ENCODE peak calls at places on chromosome 19, in nine cellular contexts. A is lung microvascular endothelial cell, P is bronchial epithelial cell, S is stomach, Z is NCI-H524, K is T-helper 1 cell, E is tibial nerve, U is H9, J is dermis blood vessel endothelial cell. X is an unnamed sample.

GRCh38 chr19:8489591-8490394 is 12.6 kb downstream of the PRAM1 start:
- DNase-seq in A (no peak), J (no peak), S (no peak), E (no peak), Z (no peak), U (peak), P (peak), K (no peak), X (no peak)

GRCh38 chr19:8196271-8196908 is 12.8 kb upstream of the CERS4 start:
- DNase-seq in P (no peak), S (no peak), Z (no peak), K (no peak), U (no peak), A (no peak), J (no peak), E (no peak), X (no peak)

GRCh38 chr19:7356899-7357627 is 8.3 kb downstream of the ARHGEF18 start:
- DNase-seq in A (no peak), U (no peak), E (no peak), P (no peak), K (no peak), Z (no peak), J (no peak), S (no peak), X (no peak)

GRCh38 chr19:51342631-51343569 is 961 bp upstream of the VSIG10L start:
- DNase-seq in J (no peak), U (no peak), Z (no peak), S (no peak), A (no peak), K (no peak), P (no peak), E (no peak), X (no peak)

GRCh38 chr19:48474084-48474592 is 5.0 kb downstream of the CYTH2 start:
- DNase-seq in E (no peak), P (no peak), S (no peak), K (no peak), Z (no peak), U (no peak), J (no peak), A (no peak), X (no peak)

GRCh38 chr19:28971011-28971410 is 241.9 kb downstream of the UQCRFS1 start:
- DNase-seq in P (no peak), S (no peak), E (no peak), Z (no peak), J (no peak), A (no peak), K (no peak), U (no peak), X (no peak)

GRCh38 chr19:2554856-2555255 is 78.9 kb downstream of the GADD45B start:
- DNase-seq in P (no peak), K (no peak), J (peak), U (no peak), A (peak), S (no peak), E (no peak), Z (no peak), X (no peak)

GRCh38 chr19:42487025-42487797 is 41.1 kb downstream of the CEACAM1 start:
- DNase-seq in S (no peak), E (no peak), K (no peak), J (no peak), A (no peak), U (no peak), P (no peak), Z (no peak), X (no peak)

GRCh38 chr19:6056282-6056741 is 54.0 kb downstream of the RFX2 start:
- DNase-seq in E (no peak), P (no peak), A (no peak), S (no peak), Z (no peak), K (no peak), J (no peak), U (no peak), X (no peak)

GRCh38 chr19:43739836-43740235 is 14.9 kb downstream of the SMG9 start:
- DNase-seq in A (peak), S (peak), Z (no peak), J (peak), K (no peak), P (peak), E (no peak), U (no peak), X (no peak)

GRCh38 chr19:40255619-40256166 is 29.2 kb upstream of the CCNP start:
- DNase-seq in A (no peak), U (no peak), E (no peak), S (no peak), Z (no peak), J (no peak), P (no peak), K (no peak), X (no peak)

GRCh38 chr19:46892252-46893179 is 31.7 kb downstream of the ARHGAP35 start:
- DNase-seq in A (no peak), S (no peak), U (no peak), J (no peak), P (no peak), Z (no peak), E (no peak), K (no peak), X (no peak)

GRCh38 chr19:34994643-34995471 is 5.3 kb upstream of the GRAMD1A start:
- DNase-seq in A (peak), E (no peak), K (no peak), S (peak), J (peak), Z (no peak), P (no peak), U (no peak), X (no peak)

GRCh38 chr19:14450168-14450874 is 17.2 kb downstream of the PKN1 start:
- DNase-seq in U (peak), S (no peak), E (no peak), A (peak), K (peak), P (no peak), Z (no peak), J (peak), X (peak)

GRCh38 chr19:51593969-51594773 is 23.1 kb downstream of the ZNF175 start:
- DNase-seq in P (peak), U (peak), J (peak), A (peak), K (peak), Z (peak), S (peak), E (peak), X (peak)

GRCh38 chr19:28046932-28047331 is 1166.0 kb downstream of the UQCRFS1 start:
- DNase-seq in S (no peak), Z (no peak), P (no peak), A (no peak), E (no peak), U (no peak), K (no peak), J (no peak), X (no peak)

GRCh38 chr19:46862974-46863632 is 2.3 kb downstream of the ARHGAP35 start:
- DNase-seq in K (no peak), J (no peak), P (no peak), S (no peak), E (no peak), A (no peak), Z (no peak), U (no peak), X (no peak)

GRCh38 chr19:48511800-48512503 is at the start of gene LMTK3:
- DNase-seq in P (no peak), K (peak), E (no peak), S (no peak), J (no peak), A (no peak), U (peak), Z (peak), X (peak)

GRCh38 chr19:33292595-33293254 is 9.6 kb downstream of the CEBPA start:
- DNase-seq in Z (no peak), P (peak), K (no peak), A (no peak), J (no peak), S (no peak), U (no peak), E (no peak), X (no peak)

GRCh38 chr19:13063461-13064091 is 39.1 kb downstream of the LYL1 start:
- DNase-seq in K (no peak), A (no peak), P (no peak), E (no peak), Z (no peak), U (no peak), S (no peak), J (no peak), X (no peak)

GRCh38 chr19:43353606-43354304 is at the start of gene CD177:
- DNase-seq in P (no peak), S (no peak), E (no peak), A (no peak), Z (no peak), U (no peak), K (no peak), J (no peak), X (no peak)

GRCh38 chr19:12797141-12797587 is 4.4 kb downstream of the PRDX2 start:
- DNase-seq in S (no peak), P (no peak), J (no peak), K (no peak), A (no peak), U (no peak), Z (no peak), E (no peak), X (no peak)

GRCh38 chr19:32464279-32464678 is 58.7 kb downstream of the DPY19L3 start:
- DNase-seq in K (no peak), A (peak), S (no peak), J (peak), U (no peak), E (no peak), Z (peak), P (peak), X (no peak)

GRCh38 chr19:2270572-2271515 is 11.1 kb downstream of the PEAK3 start:
- DNase-seq in A (peak), Z (peak), P (peak), J (peak), S (peak), E (peak), U (no peak), K (peak), X (peak)

GRCh38 chr19:6213696-6214585 is 65.8 kb downstream of the MLLT1 start:
- DNase-seq in E (no peak), S (no peak), Z (no peak), P (no peak), K (no peak), U (no peak), A (no peak), J (no peak), X (no peak)

GRCh38 chr19:39502640-39503417 is 4.1 kb downstream of the DLL3 start:
- DNase-seq in A (peak), P (peak), E (no peak), S (peak), J (peak), Z (no peak), U (peak), K (peak), X (peak)

GRCh38 chr19:55136399-55137102 is 12.5 kb downstream of the TNNT1 start:
- DNase-seq in U (no peak), A (no peak), E (no peak), S (no peak), P (no peak), Z (no peak), J (no peak), K (no peak), X (no peak)

GRCh38 chr19:11151181-11151580 is 4.4 kb downstream of the SPC24 start:
- DNase-seq in P (no peak), Z (no peak), J (no peak), A (no peak), U (no peak), S (no peak), E (no peak), K (no peak), X (no peak)

GRCh38 chr19:52291781-52292180 is 5.2 kb upstream of the ZNF480 start:
- DNase-seq in A (no peak), S (no peak), Z (no peak), E (no peak), P (no peak), J (no peak), U (no peak), K (no peak), X (no peak)

GRCh38 chr19:7637374-7638256 is 705 bp downstream of the STXBP2 start:
- DNase-seq in A (peak), Z (peak), K (no peak), J (peak), P (no peak), U (no peak), S (peak), E (no peak), X (no peak)

GRCh38 chr19:10420444-10421239 is at the start of gene PDE4A:
- DNase-seq in E (no peak), Z (peak), A (peak), S (no peak), K (peak), J (peak), U (peak), P (no peak), X (no peak)

GRCh38 chr19:17302391-17303166 is 646 bp downstream of the ABHD8 start:
- DNase-seq in A (no peak), Z (peak), E (no peak), P (peak), U (no peak), S (no peak), K (no peak), J (no peak), X (peak)

GRCh38 chr19:33868076-33868735 is 71.5 kb downstream of the KCTD15 start:
- DNase-seq in E (no peak), S (peak), P (no peak), K (no peak), J (no peak), U (no peak), Z (peak), A (no peak), X (no peak)

GRCh38 chr19:35905178-35905727 is 2.8 kb downstream of the TYROBP start:
- DNase-seq in Z (no peak), P (no peak), S (no peak), K (no peak), U (no peak), J (no peak), A (no peak), E (no peak), X (no peak)

GRCh38 chr19:18723871-18724377 is 40.4 kb downstream of the CRTC1 start:
- DNase-seq in Z (peak), E (no peak), P (no peak), J (no peak), K (no peak), S (no peak), A (no peak), U (no peak), X (no peak)

GRCh38 chr19:21482863-21483276 is 22.5 kb upstream of the ZNF429 start:
- DNase-seq in A (peak), P (no peak), J (peak), S (peak), E (no peak), U (peak), Z (peak), K (peak), X (peak)

GRCh38 chr19:2495130-2495641 is 19.3 kb downstream of the GADD45B start:
- DNase-seq in K (no peak), E (peak), S (peak), P (peak), U (no peak), Z (no peak), J (peak), A (peak), X (no peak)

GRCh38 chr19:11446652-11447301 is 11.3 kb downstream of the PRKCSH start:
- DNase-seq in A (peak), U (peak), Z (peak), S (peak), K (peak), J (peak), P (no peak), E (no peak), X (peak)

GRCh38 chr19:11154683-11155047 is 917 bp downstream of the SPC24 start:
- DNase-seq in J (no peak), P (no peak), K (no peak), S (no peak), E (no peak), A (no peak), Z (no peak), U (no peak), X (no peak)